ENCODE peak calls at places on chromosomes 3 and 15, in eight cellular contexts. One of them, this sample, is unnamed.

GRCh38 chr15:58490405-58491150 is 58.8 kb downstream of the LIPC start:
- DNase-seq in SJSA1: no peak
- DNase-seq in nucleus accumbens: peak
- DNase-seq in ELR: no peak
- DNase-seq in stimulated activated CD4-positive, alpha-beta T cell treated with anti-CD3 and anti-CD28 coated beads, Interleukin-4, amount 100 ng/mL, for 48 hours: no peak
- DNase-seq in transverse colon: no peak
- DNase-seq in prostate gland: no peak
- DNase-seq in NT2/D1: no peak
- DNase-seq in this sample: no peak

GRCh38 chr15:83285979-83286553 is 1.6 kb upstream of the BNC1 start:
- DNase-seq in SJSA1: peak
- DNase-seq in nucleus accumbens: no peak
- DNase-seq in ELR: peak
- DNase-seq in stimulated activated CD4-positive, alpha-beta T cell treated with anti-CD3 and anti-CD28 coated beads, Interleukin-4, amount 100 ng/mL, for 48 hours: no peak
- DNase-seq in transverse colon: no peak
- DNase-seq in prostate gland: no peak
- DNase-seq in NT2/D1: no peak
- DNase-seq in this sample: no peak

GRCh38 chr3:71684752-71685151 is 40.5 kb downstream of the EIF4E3 start:
- DNase-seq in SJSA1: peak
- DNase-seq in nucleus accumbens: no peak
- DNase-seq in ELR: peak
- DNase-seq in stimulated activated CD4-positive, alpha-beta T cell treated with anti-CD3 and anti-CD28 coated beads, Interleukin-4, amount 100 ng/mL, for 48 hours: no peak
- DNase-seq in transverse colon: no peak
- DNase-seq in prostate gland: peak
- DNase-seq in NT2/D1: no peak
- DNase-seq in this sample: no peak

GRCh38 chr15:77744398-77744797 is 111.7 kb upstream of the LINGO1 start:
- DNase-seq in SJSA1: no peak
- DNase-seq in nucleus accumbens: no peak
- DNase-seq in ELR: no peak
- DNase-seq in stimulated activated CD4-positive, alpha-beta T cell treated with anti-CD3 and anti-CD28 coated beads, Interleukin-4, amount 100 ng/mL, for 48 hours: no peak
- DNase-seq in transverse colon: no peak
- DNase-seq in prostate gland: no peak
- DNase-seq in NT2/D1: no peak
- DNase-seq in this sample: no peak

GRCh38 chr3:58999779-59000170 is 50.0 kb downstream of the CFAP20DC start:
- DNase-seq in SJSA1: no peak
- DNase-seq in nucleus accumbens: no peak
- DNase-seq in ELR: no peak
- DNase-seq in stimulated activated CD4-positive, alpha-beta T cell treated with anti-CD3 and anti-CD28 coated beads, Interleukin-4, amount 100 ng/mL, for 48 hours: no peak
- DNase-seq in transverse colon: no peak
- DNase-seq in prostate gland: no peak
- DNase-seq in NT2/D1: no peak
- DNase-seq in this sample: no peak

GRCh38 chr3:160649596-160649995 is 27.4 kb upstream of the ARL14 start:
- DNase-seq in SJSA1: no peak
- DNase-seq in nucleus accumbens: no peak
- DNase-seq in ELR: no peak
- DNase-seq in stimulated activated CD4-positive, alpha-beta T cell treated with anti-CD3 and anti-CD28 coated beads, Interleukin-4, amount 100 ng/mL, for 48 hours: no peak
- DNase-seq in transverse colon: no peak
- DNase-seq in prostate gland: no peak
- DNase-seq in NT2/D1: no peak
- DNase-seq in this sample: no peak

GRCh38 chr3:130258532-130258952 is 86.9 kb upstream of the COL6A5 start:
- DNase-seq in SJSA1: no peak
- DNase-seq in nucleus accumbens: no peak
- DNase-seq in ELR: peak
- DNase-seq in stimulated activated CD4-positive, alpha-beta T cell treated with anti-CD3 and anti-CD28 coated beads, Interleukin-4, amount 100 ng/mL, for 48 hours: no peak
- DNase-seq in transverse colon: no peak
- DNase-seq in prostate gland: no peak
- DNase-seq in NT2/D1: no peak
- DNase-seq in this sample: no peak

GRCh38 chr3:124318014-124318413 is 326.1 kb upstream of the ROPN1 start:
- DNase-seq in SJSA1: no peak
- DNase-seq in nucleus accumbens: no peak
- DNase-seq in ELR: no peak
- DNase-seq in stimulated activated CD4-positive, alpha-beta T cell treated with anti-CD3 and anti-CD28 coated beads, Interleukin-4, amount 100 ng/mL, for 48 hours: no peak
- DNase-seq in transverse colon: no peak
- DNase-seq in prostate gland: no peak
- DNase-seq in NT2/D1: no peak
- DNase-seq in this sample: no peak

GRCh38 chr3:55185380-55185779 is 257.5 kb upstream of the LRTM1 start:
- DNase-seq in SJSA1: no peak
- DNase-seq in nucleus accumbens: no peak
- DNase-seq in ELR: peak
- DNase-seq in stimulated activated CD4-positive, alpha-beta T cell treated with anti-CD3 and anti-CD28 coated beads, Interleukin-4, amount 100 ng/mL, for 48 hours: no peak
- DNase-seq in transverse colon: no peak
- DNase-seq in prostate gland: no peak
- DNase-seq in NT2/D1: no peak
- DNase-seq in this sample: no peak

GRCh38 chr3:124051636-124052035 is 59.7 kb upstream of the ROPN1 start:
- DNase-seq in SJSA1: no peak
- DNase-seq in nucleus accumbens: no peak
- DNase-seq in ELR: no peak
- DNase-seq in stimulated activated CD4-positive, alpha-beta T cell treated with anti-CD3 and anti-CD28 coated beads, Interleukin-4, amount 100 ng/mL, for 48 hours: no peak
- DNase-seq in transverse colon: no peak
- DNase-seq in prostate gland: no peak
- DNase-seq in NT2/D1: no peak
- DNase-seq in this sample: no peak

GRCh38 chr15:88629071-88629470 is 7.9 kb downstream of the AEN start:
- DNase-seq in SJSA1: no peak
- DNase-seq in nucleus accumbens: no peak
- DNase-seq in ELR: no peak
- DNase-seq in stimulated activated CD4-positive, alpha-beta T cell treated with anti-CD3 and anti-CD28 coated beads, Interleukin-4, amount 100 ng/mL, for 48 hours: no peak
- DNase-seq in transverse colon: no peak
- DNase-seq in prostate gland: no peak
- DNase-seq in NT2/D1: no peak
- DNase-seq in this sample: no peak

GRCh38 chr3:183895296-183895695 is 10.6 kb upstream of the PARL start:
- DNase-seq in SJSA1: no peak
- DNase-seq in nucleus accumbens: peak
- DNase-seq in ELR: peak
- DNase-seq in stimulated activated CD4-positive, alpha-beta T cell treated with anti-CD3 and anti-CD28 coated beads, Interleukin-4, amount 100 ng/mL, for 48 hours: peak
- DNase-seq in transverse colon: peak
- DNase-seq in prostate gland: peak
- DNase-seq in NT2/D1: peak
- DNase-seq in this sample: no peak

GRCh38 chr15:70095387-70096214 is 2.1 kb downstream of the TLE3 start:
- DNase-seq in SJSA1: no peak
- DNase-seq in nucleus accumbens: no peak
- DNase-seq in ELR: peak
- DNase-seq in stimulated activated CD4-positive, alpha-beta T cell treated with anti-CD3 and anti-CD28 coated beads, Interleukin-4, amount 100 ng/mL, for 48 hours: peak
- DNase-seq in transverse colon: peak
- DNase-seq in prostate gland: peak
- DNase-seq in NT2/D1: no peak
- DNase-seq in this sample: no peak

GRCh38 chr15:89187911-89188514 is 33.4 kb downstream of the RLBP1 start:
- DNase-seq in SJSA1: no peak
- DNase-seq in nucleus accumbens: no peak
- DNase-seq in ELR: no peak
- DNase-seq in stimulated activated CD4-positive, alpha-beta T cell treated with anti-CD3 and anti-CD28 coated beads, Interleukin-4, amount 100 ng/mL, for 48 hours: no peak
- DNase-seq in transverse colon: no peak
- DNase-seq in prostate gland: no peak
- DNase-seq in NT2/D1: no peak
- DNase-seq in this sample: no peak

GRCh38 chr3:101179637-101180036 is 140.7 kb downstream of the IMPG2 start:
- DNase-seq in SJSA1: no peak
- DNase-seq in nucleus accumbens: no peak
- DNase-seq in ELR: peak
- DNase-seq in stimulated activated CD4-positive, alpha-beta T cell treated with anti-CD3 and anti-CD28 coated beads, Interleukin-4, amount 100 ng/mL, for 48 hours: no peak
- DNase-seq in transverse colon: no peak
- DNase-seq in prostate gland: no peak
- DNase-seq in NT2/D1: no peak
- DNase-seq in this sample: no peak

GRCh38 chr3:30199855-30200254 is 406.5 kb upstream of the TGFBR2 start:
- DNase-seq in SJSA1: no peak
- DNase-seq in nucleus accumbens: no peak
- DNase-seq in ELR: no peak
- DNase-seq in stimulated activated CD4-positive, alpha-beta T cell treated with anti-CD3 and anti-CD28 coated beads, Interleukin-4, amount 100 ng/mL, for 48 hours: no peak
- DNase-seq in transverse colon: no peak
- DNase-seq in prostate gland: no peak
- DNase-seq in NT2/D1: no peak
- DNase-seq in this sample: no peak

GRCh38 chr15:100918034-100918689 is 995 bp upstream of the LRRK1 start:
- DNase-seq in SJSA1: peak
- DNase-seq in nucleus accumbens: peak
- DNase-seq in ELR: peak
- DNase-seq in stimulated activated CD4-positive, alpha-beta T cell treated with anti-CD3 and anti-CD28 coated beads, Interleukin-4, amount 100 ng/mL, for 48 hours: peak
- DNase-seq in transverse colon: peak
- DNase-seq in prostate gland: peak
- DNase-seq in NT2/D1: peak
- DNase-seq in this sample: peak

GRCh38 chr15:43905755-43906154 is 79.0 kb downstream of the WDR76 start:
- DNase-seq in SJSA1: no peak
- DNase-seq in nucleus accumbens: no peak
- DNase-seq in ELR: no peak
- DNase-seq in stimulated activated CD4-positive, alpha-beta T cell treated with anti-CD3 and anti-CD28 coated beads, Interleukin-4, amount 100 ng/mL, for 48 hours: no peak
- DNase-seq in transverse colon: no peak
- DNase-seq in prostate gland: no peak
- DNase-seq in NT2/D1: no peak
- DNase-seq in this sample: no peak

GRCh38 chr15:42405876-42406482 is 46.7 kb downstream of the CAPN3 start:
- DNase-seq in SJSA1: no peak
- DNase-seq in nucleus accumbens: no peak
- DNase-seq in ELR: no peak
- DNase-seq in stimulated activated CD4-positive, alpha-beta T cell treated with anti-CD3 and anti-CD28 coated beads, Interleukin-4, amount 100 ng/mL, for 48 hours: no peak
- DNase-seq in transverse colon: no peak
- DNase-seq in prostate gland: no peak
- DNase-seq in NT2/D1: no peak
- DNase-seq in this sample: no peak

GRCh38 chr3:123741058-123741511 is 143.0 kb downstream of the MYLK start:
- DNase-seq in SJSA1: no peak
- DNase-seq in nucleus accumbens: no peak
- DNase-seq in ELR: peak
- DNase-seq in stimulated activated CD4-positive, alpha-beta T cell treated with anti-CD3 and anti-CD28 coated beads, Interleukin-4, amount 100 ng/mL, for 48 hours: no peak
- DNase-seq in transverse colon: no peak
- DNase-seq in prostate gland: no peak
- DNase-seq in NT2/D1: no peak
- DNase-seq in this sample: no peak

GRCh38 chr3:156605686-156606605 is 51.0 kb upstream of the SSR3 start:
- DNase-seq in SJSA1: peak
- DNase-seq in nucleus accumbens: peak
- DNase-seq in ELR: peak
- DNase-seq in stimulated activated CD4-positive, alpha-beta T cell treated with anti-CD3 and anti-CD28 coated beads, Interleukin-4, amount 100 ng/mL, for 48 hours: no peak
- DNase-seq in transverse colon: peak
- DNase-seq in prostate gland: no peak
- DNase-seq in NT2/D1: peak
- DNase-seq in this sample: peak

GRCh38 chr15:70505411-70505919 is 257.9 kb downstream of the UACA start:
- DNase-seq in SJSA1: peak
- DNase-seq in nucleus accumbens: no peak
- DNase-seq in ELR: peak
- DNase-seq in stimulated activated CD4-positive, alpha-beta T cell treated with anti-CD3 and anti-CD28 coated beads, Interleukin-4, amount 100 ng/mL, for 48 hours: no peak
- DNase-seq in transverse colon: no peak
- DNase-seq in prostate gland: peak
- DNase-seq in NT2/D1: no peak
- DNase-seq in this sample: no peak

GRCh38 chr3:35640186-35640584 is 860 bp downstream of the ARPP21 start:
- DNase-seq in SJSA1: no peak
- DNase-seq in nucleus accumbens: no peak
- DNase-seq in ELR: no peak
- DNase-seq in stimulated activated CD4-positive, alpha-beta T cell treated with anti-CD3 and anti-CD28 coated beads, Interleukin-4, amount 100 ng/mL, for 48 hours: no peak
- DNase-seq in transverse colon: no peak
- DNase-seq in prostate gland: no peak
- DNase-seq in NT2/D1: no peak
- DNase-seq in this sample: no peak

GRCh38 chr3:119301001-119301400 is 6.8 kb downstream of the ARHGAP31 start:
- DNase-seq in SJSA1: no peak
- DNase-seq in nucleus accumbens: peak
- DNase-seq in ELR: no peak
- DNase-seq in stimulated activated CD4-positive, alpha-beta T cell treated with anti-CD3 and anti-CD28 coated beads, Interleukin-4, amount 100 ng/mL, for 48 hours: no peak
- DNase-seq in transverse colon: no peak
- DNase-seq in prostate gland: no peak
- DNase-seq in NT2/D1: no peak
- DNase-seq in this sample: no peak

GRCh38 chr15:76285241-76285825 is 25.9 kb downstream of the ETFA start:
- DNase-seq in SJSA1: no peak
- DNase-seq in nucleus accumbens: no peak
- DNase-seq in ELR: peak
- DNase-seq in stimulated activated CD4-positive, alpha-beta T cell treated with anti-CD3 and anti-CD28 coated beads, Interleukin-4, amount 100 ng/mL, for 48 hours: no peak
- DNase-seq in transverse colon: no peak
- DNase-seq in prostate gland: no peak
- DNase-seq in NT2/D1: no peak
- DNase-seq in this sample: no peak

GRCh38 chr15:51828621-51829359 is 663 bp upstream of the TMOD3 start:
- DNase-seq in SJSA1: no peak
- DNase-seq in nucleus accumbens: no peak
- DNase-seq in ELR: peak
- DNase-seq in stimulated activated CD4-positive, alpha-beta T cell treated with anti-CD3 and anti-CD28 coated beads, Interleukin-4, amount 100 ng/mL, for 48 hours: no peak
- DNase-seq in transverse colon: no peak
- DNase-seq in prostate gland: no peak
- DNase-seq in NT2/D1: no peak
- DNase-seq in this sample: no peak

GRCh38 chr3:143307613-143308183 is 188.1 kb downstream of the CHST2 start:
- DNase-seq in SJSA1: no peak
- DNase-seq in nucleus accumbens: no peak
- DNase-seq in ELR: peak
- DNase-seq in stimulated activated CD4-positive, alpha-beta T cell treated with anti-CD3 and anti-CD28 coated beads, Interleukin-4, amount 100 ng/mL, for 48 hours: no peak
- DNase-seq in transverse colon: no peak
- DNase-seq in prostate gland: no peak
- DNase-seq in NT2/D1: no peak
- DNase-seq in this sample: no peak

GRCh38 chr3:194586839-194587238 is 46.4 kb downstream of the TMEM44 start:
- DNase-seq in SJSA1: no peak
- DNase-seq in nucleus accumbens: no peak
- DNase-seq in ELR: peak
- DNase-seq in stimulated activated CD4-positive, alpha-beta T cell treated with anti-CD3 and anti-CD28 coated beads, Interleukin-4, amount 100 ng/mL, for 48 hours: no peak
- DNase-seq in transverse colon: no peak
- DNase-seq in prostate gland: no peak
- DNase-seq in NT2/D1: no peak
- DNase-seq in this sample: no peak

GRCh38 chr3:123951522-123952447 is 9.2 kb downstream of the CCDC14 start:
- DNase-seq in SJSA1: no peak
- DNase-seq in nucleus accumbens: no peak
- DNase-seq in ELR: no peak
- DNase-seq in stimulated activated CD4-positive, alpha-beta T cell treated with anti-CD3 and anti-CD28 coated beads, Interleukin-4, amount 100 ng/mL, for 48 hours: no peak
- DNase-seq in transverse colon: no peak
- DNase-seq in prostate gland: no peak
- DNase-seq in NT2/D1: no peak
- DNase-seq in this sample: no peak

GRCh38 chr3:30112904-30113484 is 493.4 kb upstream of the TGFBR2 start:
- DNase-seq in SJSA1: no peak
- DNase-seq in nucleus accumbens: no peak
- DNase-seq in ELR: peak
- DNase-seq in stimulated activated CD4-positive, alpha-beta T cell treated with anti-CD3 and anti-CD28 coated beads, Interleukin-4, amount 100 ng/mL, for 48 hours: no peak
- DNase-seq in transverse colon: no peak
- DNase-seq in prostate gland: no peak
- DNase-seq in NT2/D1: no peak
- DNase-seq in this sample: no peak

GRCh38 chr15:46956456-46956855 is 760.8 kb upstream of the SEMA6D start:
- DNase-seq in SJSA1: no peak
- DNase-seq in nucleus accumbens: peak
- DNase-seq in ELR: no peak
- DNase-seq in stimulated activated CD4-positive, alpha-beta T cell treated with anti-CD3 and anti-CD28 coated beads, Interleukin-4, amount 100 ng/mL, for 48 hours: no peak
- DNase-seq in transverse colon: no peak
- DNase-seq in prostate gland: no peak
- DNase-seq in NT2/D1: no peak
- DNase-seq in this sample: no peak

GRCh38 chr3:36678216-36679013 is 85.9 kb downstream of the DCLK3 start:
- DNase-seq in SJSA1: no peak
- DNase-seq in nucleus accumbens: no peak
- DNase-seq in ELR: peak
- DNase-seq in stimulated activated CD4-positive, alpha-beta T cell treated with anti-CD3 and anti-CD28 coated beads, Interleukin-4, amount 100 ng/mL, for 48 hours: no peak
- DNase-seq in transverse colon: no peak
- DNase-seq in prostate gland: no peak
- DNase-seq in NT2/D1: no peak
- DNase-seq in this sample: no peak

GRCh38 chr3:126525091-126525852 is 1.3 kb downstream of the CHST13 start:
- DNase-seq in SJSA1: no peak
- DNase-seq in nucleus accumbens: no peak
- DNase-seq in ELR: no peak
- DNase-seq in stimulated activated CD4-positive, alpha-beta T cell treated with anti-CD3 and anti-CD28 coated beads, Interleukin-4, amount 100 ng/mL, for 48 hours: no peak
- DNase-seq in transverse colon: no peak
- DNase-seq in prostate gland: no peak
- DNase-seq in NT2/D1: no peak
- DNase-seq in this sample: no peak

This sample was measured in iPS DF 6.9.